ENCODE peak calls at places on chromosomes 7 and 10, in four cellular contexts. R is ascending aorta, V is A549, M is GM23248. J is an unnamed sample.

GRCh38 chr10:88256013-88256680 is 327.0 kb downstream of the RNLS start:
- DNase-seq in R (no peak), V (no peak), M (no peak), J (peak; percentile 7)

GRCh38 chr10:92239600-92240288 is 51.1 kb downstream of the CPEB3 start:
- DNase-seq in R (no peak), V (no peak), M (peak; percentile 69), J (no peak)

GRCh38 chr7:130441408-130441854 is 615 bp upstream of the CEP41 start:
- DNase-seq in R (no peak), V (peak; percentile 29), M (peak; percentile 54), J (peak; percentile 5)

GRCh38 chr7:54932818-54933543 is 85.8 kb upstream of the EGFR start:
- DNase-seq in R (no peak), V (peak; percentile 79), M (peak; percentile 83), J (peak; percentile 85)

GRCh38 chr10:129913021-129913695 is 50.9 kb downstream of the EBF3 start:
- DNase-seq in R (no peak), V (no peak), M (no peak), J (no peak)

GRCh38 chr7:127396184-127396583 is 3.7 kb upstream of the ZNF800 start:
- DNase-seq in R (no peak), V (peak; percentile 47), M (peak; percentile 37), J (peak; percentile 16)

GRCh38 chr10:22183771-22184466 is 33.9 kb downstream of the EBLN1 start:
- DNase-seq in R (no peak), V (no peak), M (peak; percentile 6), J (no peak)

GRCh38 chr10:10508241-10508640 is 509.4 kb upstream of the CELF2 start:
- DNase-seq in R (no peak), V (no peak), M (no peak), J (no peak)

GRCh38 chr10:130018253-130018652 is 54.2 kb upstream of the EBF3 start:
- DNase-seq in R (no peak), V (peak; percentile 12), M (peak; percentile 81), J (no peak)

GRCh38 chr7:89012016-89012415 is 216.5 kb upstream of the TEX47 start:
- DNase-seq in R (no peak), V (no peak), M (no peak), J (no peak)

GRCh38 chr10:96988421-96988820 is 156.3 kb downstream of the LCOR start:
- DNase-seq in R (no peak), V (no peak), M (peak; percentile 23), J (no peak)

GRCh38 chr7:90621130-90621891 is 25.2 kb downstream of the CDK14 start:
- DNase-seq in R (no peak), V (no peak), M (no peak), J (no peak)

GRCh38 chr7:75711634-75712494 is 26.9 kb downstream of the HIP1 start:
- DNase-seq in R (no peak), V (no peak), M (peak; percentile 74), J (no peak)

GRCh38 chr10:22997102-22997501 is 69.2 kb downstream of the ARMC3 start:
- DNase-seq in R (no peak), V (peak; percentile 38), M (peak; percentile 43), J (no peak)

GRCh38 chr10:103111031-103111917 is 81.8 kb downstream of the NT5C2 start:
- DNase-seq in R (no peak), V (no peak), M (peak; percentile 50), J (no peak)

GRCh38 chr7:134058980-134059379 is 68.2 kb upstream of the LRGUK start:
- DNase-seq in R (no peak), V (no peak), M (peak; percentile 13), J (no peak)

GRCh38 chr10:47033541-47034270 is 122.5 kb downstream of the PTPN20 start:
- DNase-seq in R (no peak), V (no peak), M (no peak), J (no peak)

GRCh38 chr7:14806886-14807285 is 95.7 kb downstream of the DGKB start:
- DNase-seq in R (no peak), V (no peak), M (peak; percentile 65), J (no peak)

GRCh38 chr10:79196470-79197461 is 128.0 kb downstream of the ZMIZ1 start:
- DNase-seq in R (no peak), V (peak; percentile 73), M (peak; percentile 71), J (peak; percentile 76)

GRCh38 chr7:137091396-137091795 is 222.9 kb downstream of the CHRM2 start:
- DNase-seq in R (no peak), V (no peak), M (no peak), J (no peak)

GRCh38 chr10:75466016-75466415 is 34.6 kb downstream of the LRMDA start:
- DNase-seq in R (no peak), V (no peak), M (no peak), J (no peak)

GRCh38 chr7:157525501-157525915 is 188.7 kb downstream of the DNAJB6 start:
- DNase-seq in R (no peak), V (peak; percentile 58), M (no peak), J (no peak)

DNA sequence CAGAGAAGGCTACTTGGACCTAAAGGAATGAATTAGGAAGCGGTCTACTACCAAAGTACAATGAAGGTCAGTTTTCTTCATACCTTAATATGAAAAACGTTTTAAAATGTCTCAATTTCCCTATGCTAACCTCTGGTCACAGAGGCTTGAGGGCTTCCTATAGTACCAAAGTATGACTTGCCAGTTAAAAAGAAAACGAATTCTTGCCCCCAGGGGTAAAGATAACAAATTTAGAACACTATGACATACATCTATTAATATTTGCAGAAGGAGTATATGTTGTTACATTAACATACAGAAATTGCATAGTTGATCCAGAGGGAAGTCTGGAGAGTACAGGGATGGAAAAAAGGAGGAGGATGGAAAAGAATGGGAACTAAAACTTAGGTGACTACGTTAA is 13.8 kb upstream of the KMT2E start:
- DNase-seq in R (no peak), V (no peak), M (no peak), J (no peak)
- H3K4me1 ChIP-seq in R (peaks cover 27% of the 10 kb centered on the region), V (peaks cover 75% of the 10 kb centered on the region), M (peaks cover 60% of the 10 kb centered on the region), J (peaks cover 46% of the 10 kb centered on the region)

DNA sequence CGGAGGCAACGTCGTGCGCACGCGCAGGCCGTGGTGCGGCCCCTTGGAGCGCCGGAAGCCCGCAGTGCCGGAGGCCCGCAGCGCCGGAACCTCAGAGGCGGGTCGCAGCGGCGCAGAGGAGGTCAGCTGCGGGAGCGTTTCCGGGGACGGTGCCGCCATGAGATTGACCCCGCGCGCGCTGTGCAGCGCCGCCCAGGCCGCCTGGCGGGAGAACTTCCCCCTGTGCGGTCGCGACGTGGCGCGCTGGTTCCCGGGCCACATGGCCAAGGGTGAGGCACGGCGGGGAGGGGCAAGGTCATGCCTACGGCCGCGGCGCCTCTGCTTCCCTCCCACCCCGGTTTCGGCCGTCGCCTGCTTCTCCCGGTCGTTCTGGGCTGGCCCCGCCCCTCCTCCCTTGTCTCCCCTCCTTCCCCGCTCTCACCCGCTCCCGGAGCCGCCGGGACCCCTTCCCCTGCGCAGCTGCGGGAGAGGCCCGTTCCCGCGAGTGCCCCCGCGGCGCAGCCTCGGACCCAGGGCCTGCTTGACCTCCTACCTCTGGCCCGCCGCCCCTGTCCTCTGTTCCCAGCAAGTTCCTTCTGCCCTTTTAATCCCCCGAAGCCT is at the start of gene MTG1:
- DNase-seq in R (peak; percentile 58), V (peak; percentile 93), M (peak; percentile 98), J (peak; percentile 94)
- H3K4me1 ChIP-seq in R (no peaks in the 10 kb centered on the region), V (peaks cover 14% of the 10 kb centered on the region), M (peaks cover 9% of the 10 kb centered on the region), J (peaks cover 15% of the 10 kb centered on the region)

GRCh38 chr7:27123477-27124053 is 7.0 kb downstream of the HOXA4 start:
- DNase-seq in R (no peak), V (no peak), M (no peak), J (no peak)
- H3K4me1 ChIP-seq in R (no peaks in the 10 kb centered on the region), V (peaks cover 37% of the 10 kb centered on the region), M (no peaks in the 10 kb centered on the region), J (no peaks in the 10 kb centered on the region)

DNA sequence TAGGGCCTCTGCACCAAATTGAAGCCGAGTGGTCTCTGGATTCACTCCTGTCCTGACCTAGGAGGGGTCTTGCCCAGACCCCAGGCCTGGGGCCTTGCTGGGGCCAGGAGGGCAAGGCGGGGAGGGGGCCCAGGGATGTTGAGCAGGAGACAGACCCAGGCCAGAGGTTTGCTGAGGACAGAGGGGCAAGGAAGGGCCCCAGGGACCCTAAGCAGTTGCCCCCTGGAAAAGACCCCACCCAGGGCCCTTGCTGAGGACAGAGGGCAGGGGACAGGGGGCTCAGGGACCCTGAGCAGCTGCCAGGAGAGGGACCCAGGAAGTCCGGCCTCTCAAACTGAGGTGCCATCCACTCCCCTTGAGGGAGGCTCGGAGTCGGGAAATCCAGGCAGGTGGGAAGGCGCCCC is 32.7 kb downstream of the FOXL3 start:
- DNase-seq in R (no peak), V (no peak), M (no peak), J (no peak)
- H3K4me1 ChIP-seq in R (no peaks in the 10 kb centered on the region), V (peaks cover 4% of the 10 kb centered on the region), M (no peaks in the 10 kb centered on the region), J (no peaks in the 10 kb centered on the region)